ENCODE peak calls at places on chromosomes 5 and 9, in six cellular contexts. H, W, K, V, G and P are unnamed samples.

GRCh38 chr9:35341585-35341984 is 148.3 kb upstream of the RUSC2 start:
- DNase-seq in W (peak), G (peak), V (no peak), K (no peak), H (no peak), P (peak)

GRCh38 chr5:95020382-95020781 is 264.5 kb downstream of the MCTP1 start:
- DNase-seq in K (no peak), G (no peak), W (no peak), V (no peak), H (no peak), P (no peak)

GRCh38 chr5:1550287-1551076 is 26.7 kb upstream of the LPCAT1 start:
- DNase-seq in K (no peak), G (no peak), V (no peak), W (no peak), H (no peak), P (no peak)

GRCh38 chr5:139402561-139403158 is 1.2 kb downstream of the SPATA24 start:
- DNase-seq in K (peak), G (no peak), H (no peak), V (no peak), W (no peak), P (no peak)

GRCh38 chr9:109941771-109942170 is 161.8 kb downstream of the PALM2AKAP2 start:
- DNase-seq in G (no peak), K (no peak), W (no peak), H (no peak), V (no peak), P (no peak)

GRCh38 chr9:129867138-129868032 is 32.1 kb downstream of the USP20 start:
- DNase-seq in G (no peak), H (no peak), W (no peak), K (no peak), V (no peak), P (no peak)

GRCh38 chr5:24510523-24510988 is 134.2 kb downstream of the CDH10 start:
- DNase-seq in W (no peak), G (no peak), K (no peak), H (no peak), V (no peak), P (no peak)

GRCh38 chr9:95505072-95505471 is 11.7 kb downstream of the PTCH1 start:
- DNase-seq in V (no peak), H (no peak), K (no peak), W (no peak), G (no peak), P (no peak)

GRCh38 chr5:94031631-94032030 is 290.2 kb upstream of the POU5F2 start:
- DNase-seq in K (no peak), V (no peak), W (no peak), H (no peak), G (no peak), P (peak)

GRCh38 chr9:85900504-85901201 is 40.3 kb upstream of the NAA35 start:
- DNase-seq in G (peak), W (no peak), V (peak), K (peak), H (peak), P (no peak)

GRCh38 chr9:130446111-130446861 is 1.5 kb downstream of the ASS1 start:
- DNase-seq in V (no peak), K (no peak), H (no peak), G (peak), W (peak), P (peak)

GRCh38 chr5:176416965-176417364 is 626 bp upstream of the CLTB start:
- DNase-seq in V (no peak), H (no peak), K (no peak), W (no peak), G (no peak), P (no peak)

GRCh38 chr9:20524776-20525175 is 97.5 kb downstream of the MLLT3 start:
- DNase-seq in V (no peak), H (no peak), G (no peak), K (no peak), W (no peak), P (no peak)

GRCh38 chr9:20528253-20528652 is 94.0 kb downstream of the MLLT3 start:
- DNase-seq in G (no peak), K (no peak), H (no peak), V (no peak), W (no peak), P (no peak)

GRCh38 chr9:20532584-20532983 is 89.7 kb downstream of the MLLT3 start:
- DNase-seq in W (no peak), H (no peak), V (no peak), G (no peak), K (no peak), P (no peak)

GRCh38 chr9:20529837-20530236 is 92.5 kb downstream of the MLLT3 start:
- DNase-seq in H (no peak), K (no peak), G (no peak), W (no peak), V (no peak), P (no peak)

DNA sequence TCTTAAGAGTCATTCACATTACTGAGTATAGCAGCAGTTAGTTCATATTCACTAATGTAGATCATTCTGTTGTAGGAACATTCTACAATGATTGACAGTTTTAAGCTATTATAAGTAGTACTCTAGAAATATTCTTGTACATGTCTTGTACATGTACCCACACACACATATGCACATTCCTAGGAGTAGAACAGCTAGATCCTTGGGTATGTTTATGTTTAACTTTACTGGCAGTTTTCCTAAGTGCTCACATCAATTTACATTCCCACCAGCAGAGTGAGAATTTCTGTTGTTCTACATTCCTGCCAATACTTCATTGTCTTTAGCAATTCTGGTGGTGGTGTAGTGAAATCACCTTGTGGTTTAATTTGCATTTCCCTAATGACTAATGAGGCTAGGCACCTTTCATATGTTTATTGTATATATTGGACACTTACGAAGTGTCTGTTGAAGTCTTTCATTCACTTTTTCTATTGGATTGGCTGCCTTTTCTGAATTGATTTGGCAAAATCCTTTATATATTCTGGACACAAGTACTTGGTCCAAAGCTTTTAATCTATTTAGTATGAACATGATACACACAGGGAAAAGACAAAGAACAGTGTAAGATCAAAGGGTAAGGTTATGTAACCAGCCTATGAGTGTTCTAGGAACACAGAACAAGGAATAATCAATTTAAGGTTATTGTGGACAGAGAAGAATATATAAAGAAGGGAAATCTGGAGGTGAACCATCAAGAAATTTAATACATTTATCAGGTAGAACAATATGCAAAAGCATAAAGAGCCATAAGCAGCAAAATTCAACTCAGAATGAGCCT is 95.6 kb downstream of the MLLT3 start:
- DNase-seq in V (no peak), G (peak), W (no peak), H (no peak), K (no peak), P (no peak)
- TF ChIP-seq CTCF in V (no peak), G (peak), W (no peak), H (no peak), K (no peak), P (no peak)

GRCh38 chr9:117411547-117411946 is 3.3 kb downstream of the ASTN2 start:
- DNase-seq in K (peak), V (no peak), H (peak), G (no peak), W (no peak), P (no peak)
- TF ChIP-seq CTCF in K (peak), V (no peak), H (peak), G (peak), W (peak), P (peak)

GRCh38 chr5:162221884-162222283 is 154.3 kb downstream of the GABRG2 start:
- DNase-seq in K (no peak), H (no peak), V (no peak), W (no peak), G (no peak), P (no peak)
- TF ChIP-seq CTCF in K (no peak), H (no peak), V (no peak), W (no peak), G (no peak), P (no peak)

GRCh38 chr5:91929522-91929817 is 546.4 kb upstream of the ARRDC3 start:
- DNase-seq in V (no peak), H (no peak), K (no peak), G (no peak), W (no peak), P (no peak)
- TF ChIP-seq CTCF in V (peak), H (no peak), K (no peak), G (no peak), W (no peak), P (no peak)

DNA sequence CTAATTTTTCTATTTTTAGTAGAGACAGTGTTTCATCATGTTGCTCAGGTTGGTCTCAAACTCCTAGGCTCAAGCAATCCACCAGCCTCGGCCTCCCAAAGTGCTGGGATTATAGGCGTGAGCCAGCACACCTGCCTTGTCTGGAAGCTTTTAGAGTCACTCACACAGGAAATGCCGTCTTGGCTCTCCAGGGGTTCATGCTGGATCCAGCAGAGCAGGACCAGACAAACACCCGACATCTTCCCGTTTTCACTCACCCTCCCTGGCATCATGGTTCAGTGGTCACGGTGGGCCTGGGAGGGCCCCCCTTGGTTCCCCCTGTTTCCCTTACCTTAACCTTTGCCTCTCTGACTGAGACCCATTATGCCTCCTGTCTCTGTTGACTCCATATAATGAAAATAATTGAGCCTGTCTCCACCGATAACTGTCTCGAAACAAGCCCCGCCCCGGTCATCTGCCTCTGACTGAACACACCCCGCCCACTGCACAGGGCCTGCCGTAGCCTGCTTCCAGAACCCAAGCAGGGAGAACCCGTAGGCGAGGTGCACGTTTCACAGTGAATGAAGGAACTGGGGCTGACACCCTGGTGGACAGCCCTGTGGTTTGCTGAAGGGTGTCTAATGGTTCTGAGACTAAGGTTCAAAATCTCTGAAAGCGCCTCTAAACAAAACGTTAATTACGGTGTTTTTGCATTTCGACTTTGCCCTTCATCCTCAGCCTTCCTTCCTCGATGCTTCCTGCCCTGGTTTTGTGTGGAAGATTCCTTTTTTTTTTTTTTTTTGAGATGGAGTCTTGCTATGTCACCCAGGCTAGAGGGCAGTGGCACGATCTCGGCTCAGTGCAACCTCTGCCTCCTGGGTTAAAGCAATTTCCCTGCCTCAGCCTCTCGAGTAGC is 39.7 kb upstream of the SPRY4 start:
- DNase-seq in H (no peak), K (no peak), W (peak), V (no peak), G (no peak), P (no peak)
- TF ChIP-seq CTCF in H (no peak), K (no peak), W (no peak), V (no peak), G (no peak), P (no peak)

DNA sequence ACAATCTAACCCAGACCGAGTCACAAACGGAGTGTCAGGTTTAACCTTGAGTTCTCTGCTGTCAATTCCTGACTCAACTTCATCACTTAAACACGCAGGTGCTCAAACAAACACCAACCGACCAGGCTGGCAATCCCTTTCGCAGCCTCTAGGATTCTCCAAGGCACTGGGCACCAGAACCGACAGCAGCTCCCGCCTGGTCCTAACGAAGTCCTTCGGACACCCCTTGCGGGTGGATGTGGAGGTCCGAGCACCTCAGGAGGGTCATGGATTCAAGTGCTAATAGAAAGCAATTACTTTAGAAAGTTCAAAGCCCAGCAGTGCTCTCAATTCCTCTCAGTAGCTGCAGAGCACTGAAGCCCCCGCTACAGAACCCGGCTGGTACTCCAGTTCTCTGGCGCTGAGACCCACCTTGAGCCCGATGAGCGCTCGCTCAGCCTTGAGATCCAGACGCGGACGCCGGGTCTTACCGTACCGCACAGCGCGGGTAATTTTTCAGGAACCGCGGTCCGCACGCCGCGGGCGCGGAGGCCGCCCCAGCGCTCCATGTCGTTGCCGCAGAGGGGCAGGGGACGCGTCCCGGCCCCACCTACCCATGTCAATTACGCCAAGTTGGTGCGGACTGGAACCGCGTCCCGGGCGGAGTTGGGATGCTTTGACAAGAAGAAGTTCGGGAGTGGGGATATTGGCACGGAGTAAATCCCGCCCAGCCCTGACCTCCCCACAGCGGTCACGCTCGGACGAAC is 672 bp downstream of the MARCHF3 start:
- DNase-seq in H (peak), V (peak), G (no peak), K (peak), W (peak), P (no peak)
- TF ChIP-seq CTCF in H (no peak), V (no peak), G (peak), K (no peak), W (peak), P (peak)

GRCh38 chr9:115992834-115993233 is 160.8 kb upstream of the PAPPA start:
- DNase-seq in W (no peak), K (no peak), V (no peak), H (no peak), G (peak), P (no peak)
- TF ChIP-seq CTCF in W (no peak), K (no peak), V (no peak), H (no peak), G (peak), P (peak)

GRCh38 chr9:108521063-108521462 is 334.7 kb downstream of the ACTL7B start:
- DNase-seq in H (no peak), W (no peak), K (no peak), G (peak), V (no peak), P (no peak)

GRCh38 chr9:108519417-108519816 is 336.4 kb downstream of the ACTL7B start:
- DNase-seq in V (no peak), W (no peak), K (no peak), H (no peak), G (no peak), P (no peak)

GRCh38 chr9:108516391-108516790 is 339.4 kb downstream of the ACTL7B start:
- DNase-seq in W (no peak), V (no peak), G (no peak), K (no peak), H (no peak), P (no peak)

GRCh38 chr9:108515856-108516255 is 339.9 kb downstream of the ACTL7B start:
- DNase-seq in G (no peak), K (no peak), H (no peak), W (no peak), V (no peak), P (no peak)

GRCh38 chr9:108517591-108518365 is 338.0 kb downstream of the ACTL7B start:
- DNase-seq in G (no peak), H (no peak), W (no peak), V (no peak), K (no peak), P (no peak)
- TF ChIP-seq CTCF in G (no peak), H (no peak), W (no peak), V (no peak), K (no peak), P (no peak)